ENCODE peak calls at places on chromosomes 13 and 19, in six cellular contexts. X is activated T-cell treated with anti-CD3 and anti-CD28 coated beads for 1 hour, F is ureter, J is NCI-H1930, Y is OCI-M1, C is retinal pigment epithelial cell. H is an unnamed sample.
A peak's percentile ranks its signal among the peaks of the same experiment; 100 is the strongest.

GRCh38 chr13:80259159-80259558 is 81.8 kb downstream of the SPRY2 start:
- DNase-seq in C (no peak), F (no peak), Y (no peak), J (no peak), X (no peak), H (no peak)

GRCh38 chr19:5692785-5693194 is 2.7 kb downstream of the RPL36 start:
- DNase-seq in F (no peak), C (no peak), Y (no peak), J (no peak), X (no peak), H (no peak)

GRCh38 chr13:100361504-100361903 is 227.1 kb downstream of the GGACT start:
- DNase-seq in C (no peak), J (no peak), F (no peak), Y (no peak), X (no peak), H (no peak)

GRCh38 chr19:51742736-51743288 is 8.9 kb downstream of the FPR1 start:
- DNase-seq in J (no peak), F (no peak), C (peak; percentile 29), Y (peak; percentile 56), X (no peak), H (no peak)

GRCh38 chr19:3849092-3849491 is 19.7 kb downstream of the ZFR2 start:
- DNase-seq in X (peak; percentile 40), Y (peak; percentile 57), J (no peak), C (no peak), F (no peak), H (no peak)

GRCh38 chr13:28532226-28533048 is 37.5 kb upstream of the FLT1 start:
- DNase-seq in F (no peak), J (no peak), C (no peak), Y (no peak), X (no peak), H (no peak)

GRCh38 chr19:8233370-8233769 is 24.2 kb downstream of the CERS4 start:
- DNase-seq in Y (no peak), X (no peak), C (no peak), J (no peak), F (no peak), H (no peak)

GRCh38 chr19:39843919-39844793 is 2.0 kb downstream of the FBL start:
- DNase-seq in X (no peak), J (peak; percentile 34), F (no peak), Y (peak; percentile 84), C (no peak), H (no peak)

GRCh38 chr13:111317571-111318360 is 2.7 kb upstream of the TEX29 start:
- DNase-seq in Y (no peak), C (no peak), F (peak; percentile 8), X (no peak), J (no peak), H (no peak)